ENCODE peak calls at places on chromosomes 6 and 20, in six cellular contexts. K is HTR-8/SVneo; U is ELR; J is stimulated activated CD4-positive, alpha-beta T cell treated with anti-CD3 and anti-CD28 coated beads, Interleukin-1b, Interleukin-23, amount 100 ng/mL, for 4 hours; W is stimulated activated CD8-positive, alpha-beta memory T cell treated with anti-CD3 and anti-CD28 coated beads, Interleukin-4, amount 100 ng/mL, for 1 hour; G is naive B cell. Y is an unnamed sample.

GRCh38 chr20:62911701-62912280 is 14.5 kb downstream of the DIDO1 start:
- DNase-seq in J (no peak), K (no peak), G (no peak), W (no peak), U (no peak), Y (no peak)

GRCh38 chr6:40599580-40599979 is 12.4 kb upstream of the LRFN2 start:
- DNase-seq in W (no peak), G (no peak), U (no peak), J (no peak), K (no peak), Y (no peak)

GRCh38 chr6:71015392-71015791 is 58.5 kb upstream of the B3GAT2 start:
- DNase-seq in J (no peak), U (no peak), G (no peak), W (no peak), K (no peak), Y (no peak)

GRCh38 chr20:17615645-17616479 is 46.0 kb downstream of the DSTN start:
- DNase-seq in G (no peak), K (no peak), W (no peak), U (no peak), J (no peak), Y (no peak)

GRCh38 chr20:38880952-38881735 is 45.1 kb upstream of the FAM83D start:
- DNase-seq in G (no peak), K (no peak), W (no peak), J (no peak), U (peak; percentile 9), Y (peak; percentile 64)

GRCh38 chr20:63133481-63134091 is 82.3 kb downstream of the YTHDF1 start:
- DNase-seq in K (no peak), J (no peak), W (no peak), U (no peak), G (no peak), Y (no peak)

GRCh38 chr20:1265226-1265915 is 723 bp upstream of the SNPH start:
- DNase-seq in G (no peak), K (no peak), U (peak; percentile 56), W (no peak), J (no peak), Y (no peak)

GRCh38 chr6:44409207-44409796 is 21.8 kb downstream of the CDC5L start:
- DNase-seq in U (no peak), J (no peak), K (no peak), G (no peak), W (no peak), Y (no peak)

GRCh38 chr6:74277749-74278148 is 581.7 kb downstream of the CD109 start:
- DNase-seq in G (no peak), K (no peak), J (no peak), U (no peak), W (no peak), Y (no peak)

GRCh38 chr6:150695652-150696051 is 96.0 kb downstream of the PLEKHG1 start:
- DNase-seq in W (no peak), K (no peak), U (no peak), G (no peak), J (no peak), Y (no peak)

GRCh38 chr6:109790131-109790530 is 99.0 kb downstream of the FIG4 start:
- DNase-seq in G (no peak), U (peak; percentile 74), J (no peak), K (peak; percentile 22), W (no peak), Y (no peak)

Y was measured in NAMALWA.